ENCODE peak calls at places on chromosomes 4 and X, in seven cellular contexts. X is NCI-H146; T is activated naive CD4-positive, alpha-beta T cell treated with anti-CD3 and anti-CD28 coated beads for 36 hours; E is Right ventricle myocardium superior; O is T-helper 2 cell; H is natural killer cell treated with Interleukin-12 subunit alpha and Interleukin-12 subunit beta and Interleukin-15 and Interleukin-18, amount 100 ng/mL, for 72 hours; R is heart right ventricle. C is an unnamed sample.
A peak's percentile ranks its signal among the peaks of the same experiment; 100 is the strongest.

GRCh38 chr4:793941-794621 is 31.8 kb downstream of the CPLX1 start:
- DNase-seq in X (no peak), T (no peak), E (no peak), O (no peak), H (no peak), R (no peak), C (peak; percentile 79)

GRCh38 chr4:93018243-93018642 is 714.5 kb downstream of the GRID2 start:
- DNase-seq in X (no peak), T (no peak), E (no peak), O (no peak), H (no peak), R (no peak), C (no peak)

GRCh38 chr4:184343400-184344177 is 125.9 kb upstream of the ENPP6 start:
- DNase-seq in X (peak; percentile 66), T (peak; percentile 61), E (peak; percentile 73), O (peak; percentile 82), H (no peak), R (peak; percentile 54), C (peak; percentile 80)

GRCh38 chr4:86661006-86661405 is 66.9 kb downstream of the PTPN13 start:
- DNase-seq in X (no peak), T (no peak), E (no peak), O (no peak), H (no peak), R (no peak), C (peak; percentile 4)

GRCh38 chr4:105140684-105141490 is 5.8 kb upstream of the TET2 start:
- DNase-seq in X (no peak), T (peak; percentile 59), E (no peak), O (peak; percentile 61), H (peak; percentile 72), R (no peak), C (peak; percentile 43)

GRCh38 chr4:164039482-164039881 is 545.0 kb downstream of the TMA16 start:
- DNase-seq in X (no peak), T (no peak), E (no peak), O (no peak), H (no peak), R (no peak), C (no peak)

GRCh38 chrX:44494357-44494756 is 48.3 kb downstream of the FUNDC1 start:
- DNase-seq in X (no peak), T (no peak), E (no peak), O (peak; percentile 66), H (no peak), R (no peak), C (no peak)

GRCh38 chr4:171847751-171848150 is 34.5 kb downstream of the GALNTL6 start:
- DNase-seq in X (no peak), T (no peak), E (no peak), O (no peak), H (no peak), R (no peak), C (no peak)

GRCh38 chrX:51336584-51336983 is 4.0 kb downstream of the NUDT10 start:
- DNase-seq in X (peak; percentile 2), T (peak; percentile 45), E (no peak), O (peak; percentile 52), H (no peak), R (no peak), C (peak; percentile 14)

GRCh38 chr4:177093964-177094363 is 215.7 kb upstream of the NEIL3 start:
- DNase-seq in X (no peak), T (no peak), E (no peak), O (no peak), H (no peak), R (no peak), C (peak; percentile 40)

GRCh38 chr4:77385124-77385969 is 220.3 kb upstream of the CXCL13 start:
- DNase-seq in X (peak; percentile 40), T (peak; percentile 78), E (peak; percentile 44), O (peak; percentile 54), H (peak; percentile 69), R (peak; percentile 14), C (peak; percentile 47)

GRCh38 chr4:75891611-75892010 is 10.6 kb downstream of the PPEF2 start:
- DNase-seq in X (no peak), T (no peak), E (no peak), O (no peak), H (no peak), R (no peak), C (no peak)

GRCh38 chr4:118348886-118349285 is 3.9 kb downstream of the PRSS12 start:
- DNase-seq in X (no peak), T (no peak), E (no peak), O (no peak), H (no peak), R (no peak), C (peak; percentile 30)

GRCh38 chr4:159455675-159456235 is 352.9 kb downstream of the RAPGEF2 start:
- DNase-seq in X (peak; percentile 21), T (peak; percentile 13), E (no peak), O (peak; percentile 21), H (no peak), R (no peak), C (peak; percentile 61)

GRCh38 chrX:120514236-120514635 is 45.1 kb upstream of the LAMP2 start:
- DNase-seq in X (peak; percentile 1), T (peak; percentile 4), E (no peak), O (no peak), H (no peak), R (no peak), C (peak; percentile 9)

GRCh38 chr4:117777721-117778120 is 256.6 kb upstream of the NDST3 start:
- DNase-seq in X (no peak), T (no peak), E (no peak), O (no peak), H (no peak), R (no peak), C (peak; percentile 49)

GRCh38 chr4:173044340-173044739 is 124.3 kb upstream of the GALNT7 start:
- DNase-seq in X (no peak), T (no peak), E (no peak), O (no peak), H (no peak), R (no peak), C (no peak)

GRCh38 chr4:92483341-92483740 is 179.6 kb downstream of the GRID2 start:
- DNase-seq in X (no peak), T (no peak), E (no peak), O (no peak), H (no peak), R (no peak), C (peak; percentile 38)

GRCh38 chrX:20128678-20129077 is 12.0 kb upstream of the MAP7D2 start:
- DNase-seq in X (no peak), T (no peak), E (no peak), O (no peak), H (no peak), R (no peak), C (peak; percentile 5)

C was measured in NCI-H69.